ENCODE peak calls at places on chromosomes 16 and 17, in ten cellular contexts. One of them, this sample, is unnamed.

GRCh38 chr17:81911277-81911961 is at the start of gene PCYT2:
- DNase-seq in cardiac muscle cell: peak
- DNase-seq in endothelial cell of umbilical vein: peak
- DNase-seq in fibroblast of pulmonary artery: peak
- DNase-seq in heart right ventricle: peak
- DNase-seq in HCT116: peak
- DNase-seq in mucosa of descending colon: peak
- DNase-seq in AG04450: peak
- DNase-seq in uterus: peak
- DNase-seq in brain microvascular endothelial cell: peak
- DNase-seq in this sample: peak

GRCh38 chr16:81703177-81704155 is 75.6 kb upstream of the PLCG2 start:
- DNase-seq in cardiac muscle cell: no peak
- DNase-seq in endothelial cell of umbilical vein: peak
- DNase-seq in fibroblast of pulmonary artery: peak
- DNase-seq in heart right ventricle: no peak
- DNase-seq in HCT116: peak
- DNase-seq in mucosa of descending colon: no peak
- DNase-seq in AG04450: no peak
- DNase-seq in uterus: peak
- DNase-seq in brain microvascular endothelial cell: peak
- DNase-seq in this sample: peak

GRCh38 chr16:75025766-75026165 is 26.9 kb downstream of the ZNRF1 start:
- DNase-seq in cardiac muscle cell: no peak
- DNase-seq in endothelial cell of umbilical vein: no peak
- DNase-seq in fibroblast of pulmonary artery: no peak
- DNase-seq in heart right ventricle: no peak
- DNase-seq in HCT116: no peak
- DNase-seq in mucosa of descending colon: no peak
- DNase-seq in AG04450: no peak
- DNase-seq in uterus: peak
- DNase-seq in brain microvascular endothelial cell: peak
- DNase-seq in this sample: no peak

GRCh38 chr17:55730380-55730779 is 7.7 kb upstream of the TMEM100 start:
- DNase-seq in cardiac muscle cell: no peak
- DNase-seq in endothelial cell of umbilical vein: no peak
- DNase-seq in fibroblast of pulmonary artery: no peak
- DNase-seq in heart right ventricle: no peak
- DNase-seq in HCT116: no peak
- DNase-seq in mucosa of descending colon: no peak
- DNase-seq in AG04450: no peak
- DNase-seq in uterus: no peak
- DNase-seq in brain microvascular endothelial cell: no peak
- DNase-seq in this sample: no peak

GRCh38 chr16:71894229-71894920 is 956 bp upstream of the IST1 start:
- DNase-seq in cardiac muscle cell: peak
- DNase-seq in endothelial cell of umbilical vein: peak
- DNase-seq in fibroblast of pulmonary artery: peak
- DNase-seq in heart right ventricle: no peak
- DNase-seq in HCT116: peak
- DNase-seq in mucosa of descending colon: peak
- DNase-seq in AG04450: no peak
- DNase-seq in uterus: peak
- DNase-seq in brain microvascular endothelial cell: peak
- DNase-seq in this sample: peak

GRCh38 chr16:46918400-46918799 is 34.2 kb downstream of the GPT2 start:
- DNase-seq in cardiac muscle cell: no peak
- DNase-seq in endothelial cell of umbilical vein: no peak
- DNase-seq in fibroblast of pulmonary artery: no peak
- DNase-seq in heart right ventricle: no peak
- DNase-seq in HCT116: no peak
- DNase-seq in mucosa of descending colon: no peak
- DNase-seq in AG04450: no peak
- DNase-seq in uterus: no peak
- DNase-seq in brain microvascular endothelial cell: no peak
- DNase-seq in this sample: no peak

GRCh38 chr17:81067331-81067730 is 32.4 kb downstream of the BAIAP2 start:
- DNase-seq in cardiac muscle cell: no peak
- DNase-seq in endothelial cell of umbilical vein: no peak
- DNase-seq in fibroblast of pulmonary artery: no peak
- DNase-seq in heart right ventricle: no peak
- DNase-seq in HCT116: no peak
- DNase-seq in mucosa of descending colon: no peak
- DNase-seq in AG04450: no peak
- DNase-seq in uterus: no peak
- DNase-seq in brain microvascular endothelial cell: no peak
- DNase-seq in this sample: no peak

GRCh38 chr17:43917348-43918025 is 10.2 kb upstream of the MPP2 start:
- DNase-seq in cardiac muscle cell: peak
- DNase-seq in endothelial cell of umbilical vein: peak
- DNase-seq in fibroblast of pulmonary artery: peak
- DNase-seq in heart right ventricle: peak
- DNase-seq in HCT116: no peak
- DNase-seq in mucosa of descending colon: peak
- DNase-seq in AG04450: no peak
- DNase-seq in uterus: peak
- DNase-seq in brain microvascular endothelial cell: peak
- DNase-seq in this sample: no peak

GRCh38 chr16:77785365-77785764 is 3.0 kb upstream of the VAT1L start:
- DNase-seq in cardiac muscle cell: no peak
- DNase-seq in endothelial cell of umbilical vein: no peak
- DNase-seq in fibroblast of pulmonary artery: no peak
- DNase-seq in heart right ventricle: no peak
- DNase-seq in HCT116: no peak
- DNase-seq in mucosa of descending colon: no peak
- DNase-seq in AG04450: no peak
- DNase-seq in uterus: no peak
- DNase-seq in brain microvascular endothelial cell: no peak
- DNase-seq in this sample: no peak

GRCh38 chr16:77781091-77781490 is 7.3 kb upstream of the VAT1L start:
- DNase-seq in cardiac muscle cell: no peak
- DNase-seq in endothelial cell of umbilical vein: no peak
- DNase-seq in fibroblast of pulmonary artery: no peak
- DNase-seq in heart right ventricle: no peak
- DNase-seq in HCT116: no peak
- DNase-seq in mucosa of descending colon: no peak
- DNase-seq in AG04450: no peak
- DNase-seq in uterus: no peak
- DNase-seq in brain microvascular endothelial cell: no peak
- DNase-seq in this sample: no peak

GRCh38 chr16:77784441-77785356 is 3.7 kb upstream of the VAT1L start:
- DNase-seq in cardiac muscle cell: no peak
- DNase-seq in endothelial cell of umbilical vein: no peak
- DNase-seq in fibroblast of pulmonary artery: no peak
- DNase-seq in heart right ventricle: no peak
- DNase-seq in HCT116: no peak
- DNase-seq in mucosa of descending colon: no peak
- DNase-seq in AG04450: no peak
- DNase-seq in uterus: no peak
- DNase-seq in brain microvascular endothelial cell: no peak
- DNase-seq in this sample: peak

GRCh38 chr16:77780378-77780837 is 8.0 kb upstream of the VAT1L start:
- DNase-seq in cardiac muscle cell: no peak
- DNase-seq in endothelial cell of umbilical vein: peak
- DNase-seq in fibroblast of pulmonary artery: peak
- DNase-seq in heart right ventricle: no peak
- DNase-seq in HCT116: peak
- DNase-seq in mucosa of descending colon: no peak
- DNase-seq in AG04450: peak
- DNase-seq in uterus: no peak
- DNase-seq in brain microvascular endothelial cell: peak
- DNase-seq in this sample: peak

DNA sequence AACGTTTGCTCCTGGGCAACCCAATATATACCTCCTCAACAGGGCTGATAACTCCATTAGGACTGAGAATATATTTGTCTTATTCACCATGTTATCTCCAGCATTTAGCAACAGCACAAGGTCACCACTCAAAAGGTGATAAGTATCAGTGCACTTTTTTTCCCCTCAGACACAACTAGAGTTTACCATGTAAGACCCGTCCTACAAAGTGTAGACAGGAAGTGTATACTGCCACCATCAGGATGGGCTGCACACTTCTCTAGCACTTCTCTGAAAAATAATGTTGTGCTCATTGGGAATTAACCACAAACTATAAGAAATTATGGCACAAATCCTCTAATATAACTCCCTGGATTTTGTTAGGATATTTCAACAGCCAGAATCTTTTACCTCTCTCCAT is 5.7 kb upstream of the VAT1L start:
- DNase-seq in cardiac muscle cell: no peak
- DNase-seq in endothelial cell of umbilical vein: no peak
- DNase-seq in fibroblast of pulmonary artery: no peak
- DNase-seq in heart right ventricle: no peak
- DNase-seq in HCT116: peak
- DNase-seq in mucosa of descending colon: no peak
- DNase-seq in AG04450: no peak
- DNase-seq in uterus: no peak
- DNase-seq in brain microvascular endothelial cell: no peak
- DNase-seq in this sample: peak
- TF ChIP-seq CTCF in cardiac muscle cell: peak
- TF ChIP-seq CTCF in endothelial cell of umbilical vein: peak
- TF ChIP-seq CTCF in fibroblast of pulmonary artery: peak
- TF ChIP-seq CTCF in heart right ventricle: no peak
- TF ChIP-seq CTCF in HCT116: peak
- TF ChIP-seq CTCF in mucosa of descending colon: no peak
- TF ChIP-seq CTCF in AG04450: peak
- TF ChIP-seq CTCF in uterus: no peak
- TF ChIP-seq CTCF in brain microvascular endothelial cell: peak
- TF ChIP-seq CTCF in this sample: peak

DNA sequence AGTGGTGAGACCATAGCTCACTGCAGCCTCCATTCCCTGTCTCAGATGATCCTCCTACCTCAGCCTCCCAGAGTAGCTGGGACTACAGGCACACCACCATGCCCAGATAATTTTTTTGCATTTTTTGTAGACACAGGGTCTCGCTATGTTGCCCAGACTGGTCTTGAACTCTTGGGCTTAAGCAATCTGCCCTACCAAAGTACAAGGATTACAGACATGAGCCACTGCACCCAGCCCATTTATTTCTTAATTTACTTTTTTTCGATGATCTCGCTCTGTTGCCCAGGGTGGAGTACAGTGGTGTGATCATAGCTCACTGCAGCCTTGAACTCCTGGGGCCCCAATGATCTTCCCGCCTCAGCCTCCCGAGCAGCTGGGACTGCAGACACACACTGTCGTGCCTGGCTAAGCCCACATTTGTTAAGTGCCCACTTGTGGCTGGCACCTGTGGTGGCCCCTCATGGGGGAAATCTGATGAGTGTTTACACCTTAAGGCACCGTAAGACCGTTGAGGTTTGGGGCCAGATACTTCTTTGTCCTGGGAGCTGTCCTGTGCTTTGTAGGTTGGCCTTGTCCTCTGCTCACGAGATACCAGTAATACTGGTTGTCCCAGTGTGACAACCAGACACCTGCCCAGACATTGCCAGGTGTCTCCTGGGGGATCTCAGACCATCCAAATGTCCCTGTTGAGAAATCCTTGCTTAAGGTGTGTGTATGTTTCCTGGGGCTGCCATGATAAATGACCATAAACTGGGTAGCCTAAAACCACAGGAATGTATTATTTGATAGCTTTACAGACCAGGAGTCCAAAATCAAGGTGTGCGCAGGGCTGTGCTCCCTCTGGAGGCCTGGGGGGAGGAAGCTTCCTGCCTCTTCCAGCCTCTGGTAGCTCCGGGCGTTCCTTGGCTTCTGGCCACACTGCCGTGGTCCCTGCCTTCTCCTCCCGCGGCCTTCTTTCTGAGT is 141.4 kb upstream of the GSE1 start:
- DNase-seq in cardiac muscle cell: no peak
- DNase-seq in endothelial cell of umbilical vein: no peak
- DNase-seq in fibroblast of pulmonary artery: peak
- DNase-seq in heart right ventricle: peak
- DNase-seq in HCT116: no peak
- DNase-seq in mucosa of descending colon: peak
- DNase-seq in AG04450: no peak
- DNase-seq in uterus: no peak
- DNase-seq in brain microvascular endothelial cell: no peak
- DNase-seq in this sample: peak
- TF ChIP-seq CTCF in cardiac muscle cell: peak
- TF ChIP-seq CTCF in endothelial cell of umbilical vein: no peak
- TF ChIP-seq CTCF in fibroblast of pulmonary artery: no peak
- TF ChIP-seq CTCF in heart right ventricle: no peak
- TF ChIP-seq CTCF in HCT116: no peak
- TF ChIP-seq CTCF in mucosa of descending colon: no peak
- TF ChIP-seq CTCF in AG04450: no peak
- TF ChIP-seq CTCF in uterus: no peak
- TF ChIP-seq CTCF in brain microvascular endothelial cell: no peak
- TF ChIP-seq CTCF in this sample: no peak

GRCh38 chr17:47318197-47318918 is 5.4 kb upstream of the EFCAB13 start:
- DNase-seq in cardiac muscle cell: no peak
- DNase-seq in endothelial cell of umbilical vein: no peak
- DNase-seq in fibroblast of pulmonary artery: no peak
- DNase-seq in heart right ventricle: no peak
- DNase-seq in HCT116: no peak
- DNase-seq in mucosa of descending colon: no peak
- DNase-seq in AG04450: no peak
- DNase-seq in uterus: no peak
- DNase-seq in brain microvascular endothelial cell: no peak
- DNase-seq in this sample: no peak
- TF ChIP-seq CTCF in cardiac muscle cell: no peak
- TF ChIP-seq CTCF in endothelial cell of umbilical vein: no peak
- TF ChIP-seq CTCF in fibroblast of pulmonary artery: no peak
- TF ChIP-seq CTCF in heart right ventricle: no peak
- TF ChIP-seq CTCF in HCT116: no peak
- TF ChIP-seq CTCF in mucosa of descending colon: no peak
- TF ChIP-seq CTCF in AG04450: no peak
- TF ChIP-seq CTCF in uterus: no peak
- TF ChIP-seq CTCF in brain microvascular endothelial cell: no peak
- TF ChIP-seq CTCF in this sample: no peak

GRCh38 chr17:35252646-35253045 is 9.8 kb downstream of the SLFN5 start:
- DNase-seq in cardiac muscle cell: no peak
- DNase-seq in endothelial cell of umbilical vein: no peak
- DNase-seq in fibroblast of pulmonary artery: peak
- DNase-seq in heart right ventricle: no peak
- DNase-seq in HCT116: no peak
- DNase-seq in mucosa of descending colon: no peak
- DNase-seq in AG04450: no peak
- DNase-seq in uterus: no peak
- DNase-seq in brain microvascular endothelial cell: no peak
- DNase-seq in this sample: no peak
- TF ChIP-seq CTCF in cardiac muscle cell: no peak
- TF ChIP-seq CTCF in endothelial cell of umbilical vein: no peak
- TF ChIP-seq CTCF in fibroblast of pulmonary artery: no peak
- TF ChIP-seq CTCF in heart right ventricle: no peak
- TF ChIP-seq CTCF in HCT116: no peak
- TF ChIP-seq CTCF in mucosa of descending colon: no peak
- TF ChIP-seq CTCF in AG04450: no peak
- TF ChIP-seq CTCF in uterus: no peak
- TF ChIP-seq CTCF in brain microvascular endothelial cell: no peak
- TF ChIP-seq CTCF in this sample: no peak